ENCODE peak calls at places on chromosomes 11 and 22, in six cellular contexts. One of them, this sample, is unnamed.

GRCh38 chr22:46799626-46800025 is 37.2 kb downstream of the TBC1D22A start:
- DNase-seq in brain microvascular endothelial cell: no peak
- DNase-seq in tibial nerve: no peak
- DNase-seq in mammary epithelial cell: no peak
- DNase-seq in tibial artery: no peak
- DNase-seq in WERI-Rb-1: no peak
- DNase-seq in this sample: no peak

GRCh38 chr11:116580828-116581227 is 192.0 kb downstream of the BUD13 start:
- DNase-seq in brain microvascular endothelial cell: no peak
- DNase-seq in tibial nerve: no peak
- DNase-seq in mammary epithelial cell: no peak
- DNase-seq in tibial artery: no peak
- DNase-seq in WERI-Rb-1: peak; percentile 59
- DNase-seq in this sample: no peak

GRCh38 chr22:25048659-25049657 is 96.4 kb downstream of the KIAA1671 start:
- DNase-seq in brain microvascular endothelial cell: peak; percentile 34
- DNase-seq in tibial nerve: peak; percentile 61
- DNase-seq in mammary epithelial cell: peak; percentile 45
- DNase-seq in tibial artery: peak; percentile 51
- DNase-seq in WERI-Rb-1: peak; percentile 73
- DNase-seq in this sample: no peak

GRCh38 chr11:2263012-2263565 is 7.3 kb downstream of the ASCL2 start:
- DNase-seq in brain microvascular endothelial cell: no peak
- DNase-seq in tibial nerve: no peak
- DNase-seq in mammary epithelial cell: no peak
- DNase-seq in tibial artery: no peak
- DNase-seq in WERI-Rb-1: no peak
- DNase-seq in this sample: no peak

GRCh38 chr22:49977578-49977977 is 17.0 kb downstream of the PIM3 start:
- DNase-seq in brain microvascular endothelial cell: no peak
- DNase-seq in tibial nerve: no peak
- DNase-seq in mammary epithelial cell: no peak
- DNase-seq in tibial artery: no peak
- DNase-seq in WERI-Rb-1: no peak
- DNase-seq in this sample: no peak

GRCh38 chr11:63574856-63575602 is 11.8 kb upstream of the PLAAT2 start:
- DNase-seq in brain microvascular endothelial cell: no peak
- DNase-seq in tibial nerve: peak; percentile 57
- DNase-seq in mammary epithelial cell: no peak
- DNase-seq in tibial artery: peak; percentile 68
- DNase-seq in WERI-Rb-1: no peak
- DNase-seq in this sample: no peak

GRCh38 chr11:64849600-64850356 is 5.3 kb upstream of the CDC42BPG start:
- DNase-seq in brain microvascular endothelial cell: no peak
- DNase-seq in tibial nerve: no peak
- DNase-seq in mammary epithelial cell: no peak
- DNase-seq in tibial artery: no peak
- DNase-seq in WERI-Rb-1: no peak
- DNase-seq in this sample: no peak

GRCh38 chr22:37157516-37158289 is 8.0 kb upstream of the IL2RB start:
- DNase-seq in brain microvascular endothelial cell: no peak
- DNase-seq in tibial nerve: no peak
- DNase-seq in mammary epithelial cell: peak; percentile 63
- DNase-seq in tibial artery: no peak
- DNase-seq in WERI-Rb-1: no peak
- DNase-seq in this sample: no peak

GRCh38 chr11:2788751-2789140 is 89.0 kb upstream of the KCNQ1OT1 start:
- DNase-seq in brain microvascular endothelial cell: no peak
- DNase-seq in tibial nerve: no peak
- DNase-seq in mammary epithelial cell: no peak
- DNase-seq in tibial artery: no peak
- DNase-seq in WERI-Rb-1: no peak
- DNase-seq in this sample: no peak

GRCh38 chr11:8267280-8267679 is 3.6 kb upstream of the LMO1 start:
- DNase-seq in brain microvascular endothelial cell: no peak
- DNase-seq in tibial nerve: no peak
- DNase-seq in mammary epithelial cell: no peak
- DNase-seq in tibial artery: no peak
- DNase-seq in WERI-Rb-1: peak; percentile 1
- DNase-seq in this sample: no peak

GRCh38 chr11:8266246-8267241 is 2.9 kb upstream of the LMO1 start:
- DNase-seq in brain microvascular endothelial cell: no peak
- DNase-seq in tibial nerve: no peak
- DNase-seq in mammary epithelial cell: no peak
- DNase-seq in tibial artery: no peak
- DNase-seq in WERI-Rb-1: peak; percentile 18
- DNase-seq in this sample: no peak

GRCh38 chr11:8263769-8264410 is at the start of gene LMO1:
- DNase-seq in brain microvascular endothelial cell: peak; percentile 73
- DNase-seq in tibial nerve: peak; percentile 73
- DNase-seq in mammary epithelial cell: peak; percentile 49
- DNase-seq in tibial artery: peak; percentile 76
- DNase-seq in WERI-Rb-1: peak; percentile 93
- DNase-seq in this sample: no peak

GRCh38 chr11:8267831-8268529 is 4.3 kb upstream of the LMO1 start:
- DNase-seq in brain microvascular endothelial cell: no peak
- DNase-seq in tibial nerve: no peak
- DNase-seq in mammary epithelial cell: no peak
- DNase-seq in tibial artery: no peak
- DNase-seq in WERI-Rb-1: peak; percentile 38
- DNase-seq in this sample: no peak

GRCh38 chr11:8265681-8266241 is 2.1 kb upstream of the LMO1 start:
- DNase-seq in brain microvascular endothelial cell: no peak
- DNase-seq in tibial nerve: no peak
- DNase-seq in mammary epithelial cell: no peak
- DNase-seq in tibial artery: no peak
- DNase-seq in WERI-Rb-1: peak; percentile 70
- DNase-seq in this sample: no peak
- TF ChIP-seq CTCF in brain microvascular endothelial cell: peak; percentile 48
- TF ChIP-seq CTCF in tibial nerve: no peak
- TF ChIP-seq CTCF in mammary epithelial cell: peak; percentile 20
- TF ChIP-seq CTCF in tibial artery: no peak
- TF ChIP-seq CTCF in WERI-Rb-1: peak; percentile 78
- TF ChIP-seq CTCF in this sample: no peak

GRCh38 chr11:120973501-120973900 is 50.4 kb upstream of the TBCEL start:
- DNase-seq in brain microvascular endothelial cell: no peak
- DNase-seq in tibial nerve: no peak
- DNase-seq in mammary epithelial cell: no peak
- DNase-seq in tibial artery: no peak
- DNase-seq in WERI-Rb-1: no peak
- DNase-seq in this sample: no peak
- H3K4me3 ChIP-seq in brain microvascular endothelial cell: no peak overlapping the region
- H3K4me3 ChIP-seq in tibial nerve: no peak overlapping the region
- H3K4me3 ChIP-seq in mammary epithelial cell: no peak overlapping the region
- H3K4me3 ChIP-seq in tibial artery: no peak overlapping the region
- H3K4me3 ChIP-seq in WERI-Rb-1: no peak overlapping the region
- H3K4me3 ChIP-seq in this sample: no peak overlapping the region

DNA sequence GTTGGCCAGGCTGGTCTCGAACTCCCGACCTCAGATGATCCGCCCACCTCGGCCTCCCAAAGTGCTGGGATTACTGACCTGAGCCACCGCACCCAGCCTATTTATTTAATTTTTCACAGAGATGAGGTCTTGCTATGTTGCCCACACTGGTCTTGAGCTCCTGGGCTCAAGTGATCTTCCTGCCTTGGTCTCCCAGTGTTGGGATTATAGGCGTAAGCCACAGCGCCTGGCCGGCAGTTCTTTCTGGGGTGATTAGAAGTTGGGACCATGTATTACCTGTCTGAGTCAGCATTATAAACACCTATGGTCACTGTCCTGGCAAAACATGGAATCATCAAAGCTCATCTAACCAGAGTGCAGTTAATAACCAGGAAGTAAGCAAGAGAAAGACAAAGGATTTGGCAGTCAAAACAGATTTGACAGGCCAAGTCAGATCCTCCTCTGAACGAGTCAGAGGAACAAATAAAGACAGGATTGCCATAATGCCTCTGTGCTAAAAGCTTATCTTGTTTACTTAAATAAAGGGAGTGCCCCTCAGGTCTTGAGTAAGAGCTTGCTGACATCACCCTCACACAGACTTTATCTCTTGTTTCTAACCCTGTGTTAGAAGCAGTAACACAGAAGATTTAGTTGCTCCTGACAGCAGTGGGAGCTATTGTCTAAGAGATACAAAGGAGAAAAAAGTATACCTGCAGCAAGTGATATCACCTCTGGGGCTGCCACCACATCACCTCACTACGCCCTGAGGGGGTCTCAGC is 3.7 kb downstream of the SERPIND1 start:
- DNase-seq in brain microvascular endothelial cell: peak; percentile 84
- DNase-seq in tibial nerve: no peak
- DNase-seq in mammary epithelial cell: peak; percentile 94
- DNase-seq in tibial artery: no peak
- DNase-seq in WERI-Rb-1: peak; percentile 35
- DNase-seq in this sample: peak; percentile 67
- TF ChIP-seq CTCF in brain microvascular endothelial cell: peak; percentile 22
- TF ChIP-seq CTCF in tibial nerve: no peak
- TF ChIP-seq CTCF in mammary epithelial cell: peak; percentile 38
- TF ChIP-seq CTCF in tibial artery: no peak
- TF ChIP-seq CTCF in WERI-Rb-1: no peak
- TF ChIP-seq CTCF in this sample: no peak

DNA sequence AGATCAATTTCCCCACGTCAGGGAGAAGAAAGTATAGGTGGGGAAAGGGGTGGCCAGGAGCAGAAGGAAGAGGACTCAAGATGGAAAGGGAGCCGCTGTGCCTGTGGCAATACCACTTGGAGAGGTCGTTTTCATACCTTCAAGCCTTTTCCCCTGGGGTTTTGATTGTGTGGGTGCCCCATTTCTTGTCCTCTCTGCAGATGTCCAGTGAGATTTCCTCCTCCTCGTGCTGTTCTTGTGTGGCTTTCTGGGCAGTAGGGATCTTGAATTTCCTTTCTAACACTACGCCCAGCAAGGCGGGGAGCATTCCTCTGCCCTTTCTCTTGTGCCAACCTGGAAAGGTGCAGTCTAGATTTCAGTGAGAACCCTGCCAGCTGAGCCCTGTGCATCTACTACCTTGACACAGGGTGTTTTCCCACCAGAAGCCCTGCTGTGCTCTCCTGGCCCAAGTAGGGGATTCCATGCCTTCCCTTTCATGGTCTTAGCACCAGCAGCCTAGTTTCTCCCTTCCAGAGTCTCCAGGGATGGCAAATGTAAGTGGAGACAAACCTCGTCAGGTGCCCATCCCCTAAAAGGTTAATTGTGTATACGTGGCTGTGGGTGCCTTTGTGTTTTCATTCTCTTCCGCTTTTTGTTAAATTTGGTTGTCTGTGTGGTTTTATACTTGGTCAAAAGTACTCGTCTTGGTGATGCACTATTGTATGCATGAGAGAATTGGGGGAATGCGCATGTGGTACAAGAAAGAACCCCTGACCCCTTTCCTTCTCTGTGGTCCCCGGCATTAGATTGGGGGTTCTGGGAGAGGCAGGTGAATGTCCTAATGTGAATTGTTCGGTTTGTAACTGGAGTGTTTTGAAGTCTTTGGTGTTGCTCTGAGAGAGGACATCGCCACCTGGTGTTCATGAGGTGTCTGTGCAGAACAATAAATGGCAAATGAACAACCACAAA is 71.4 kb upstream of the MPEG1 start:
- DNase-seq in brain microvascular endothelial cell: peak; percentile 55
- DNase-seq in tibial nerve: peak; percentile 71
- DNase-seq in mammary epithelial cell: peak; percentile 31
- DNase-seq in tibial artery: peak; percentile 41
- DNase-seq in WERI-Rb-1: peak; percentile 17
- DNase-seq in this sample: no peak
- H3K4me3 ChIP-seq in brain microvascular endothelial cell: no peak overlapping the region
- H3K4me3 ChIP-seq in tibial nerve: no peak overlapping the region
- H3K4me3 ChIP-seq in mammary epithelial cell: no peak overlapping the region
- H3K4me3 ChIP-seq in tibial artery: no peak overlapping the region
- H3K4me3 ChIP-seq in WERI-Rb-1: no peak overlapping the region
- H3K4me3 ChIP-seq in this sample: no peak overlapping the region